ENCODE peak calls at places on chromosomes 6 and 20, in seven cellular contexts. C is HFF-Myc; Q is AG09319; L is dorsolateral prefrontal cortex; N is CD4-positive, alpha-beta T cell; W is heart right ventricle; F is fibroblast of mammary gland. R is an unnamed sample.

GRCh38 chr6:43768983-43769525 is 957 bp upstream of the VEGFA start:
- DNase-seq in C (peak; percentile 71), Q (peak; percentile 56), L (no peak), N (no peak), W (peak; percentile 76), F (peak; percentile 99), R (no peak)

GRCh38 chr6:52759085-52759484 is 4.2 kb downstream of the GSTA2 start:
- DNase-seq in C (no peak), Q (no peak), L (no peak), N (no peak), W (no peak), F (no peak), R (no peak)

GRCh38 chr6:25703005-25703404 is 51.0 kb downstream of the SCGN start:
- DNase-seq in C (no peak), Q (no peak), L (no peak), N (no peak), W (no peak), F (no peak), R (no peak)

GRCh38 chr20:33240923-33241322 is 5.1 kb downstream of the BPIFA1 start:
- DNase-seq in C (no peak), Q (no peak), L (no peak), N (no peak), W (no peak), F (no peak), R (no peak)

GRCh38 chr6:56226946-56227879 is 20.2 kb downstream of the COL21A1 start:
- DNase-seq in C (peak; percentile 88), Q (peak; percentile 44), L (no peak), N (no peak), W (no peak), F (peak; percentile 97), R (no peak)

GRCh38 chr20:6501061-6501460 is 266.4 kb upstream of the BMP2 start:
- DNase-seq in C (peak; percentile 31), Q (no peak), L (no peak), N (no peak), W (no peak), F (peak; percentile 91), R (no peak)

GRCh38 chr6:154615483-154616025 is 105.1 kb upstream of the CNKSR3 start:
- DNase-seq in C (peak; percentile 19), Q (no peak), L (peak; percentile 14), N (no peak), W (peak; percentile 65), F (peak; percentile 22), R (peak; percentile 23)

GRCh38 chr6:67331304-67331703 is 1303.8 kb upstream of the ADGRB3 start:
- DNase-seq in C (no peak), Q (no peak), L (no peak), N (no peak), W (no peak), F (no peak), R (no peak)

GRCh38 chr6:169145991-169146501 is 107.6 kb downstream of the THBS2 start:
- DNase-seq in C (peak; percentile 60), Q (peak; percentile 75), L (no peak), N (no peak), W (no peak), F (peak; percentile 59), R (no peak)

GRCh38 chr6:90173262-90173926 is 123.2 kb downstream of the BACH2 start:
- DNase-seq in C (no peak), Q (no peak), L (no peak), N (no peak), W (no peak), F (no peak), R (no peak)

GRCh38 chr6:111462770-111463391 is 20.1 kb downstream of the REV3L start:
- DNase-seq in C (no peak), Q (no peak), L (no peak), N (no peak), W (no peak), F (peak; percentile 64), R (no peak)

GRCh38 chr20:22531056-22531615 is 53.2 kb downstream of the FOXA2 start:
- DNase-seq in C (no peak), Q (no peak), L (no peak), N (no peak), W (no peak), F (no peak), R (no peak)

GRCh38 chr6:63440594-63440993 is 120.8 kb upstream of the LGSN start:
- DNase-seq in C (no peak), Q (no peak), L (no peak), N (no peak), W (no peak), F (no peak), R (no peak)

GRCh38 chr6:119344306-119344705 is 5.3 kb downstream of the MAN1A1 start:
- DNase-seq in C (no peak), Q (no peak), L (no peak), N (no peak), W (no peak), F (no peak), R (no peak)

GRCh38 chr20:60389882-60390281 is 431.7 kb downstream of the CDH26 start:
- DNase-seq in C (no peak), Q (no peak), L (no peak), N (no peak), W (no peak), F (no peak), R (no peak)

DNA sequence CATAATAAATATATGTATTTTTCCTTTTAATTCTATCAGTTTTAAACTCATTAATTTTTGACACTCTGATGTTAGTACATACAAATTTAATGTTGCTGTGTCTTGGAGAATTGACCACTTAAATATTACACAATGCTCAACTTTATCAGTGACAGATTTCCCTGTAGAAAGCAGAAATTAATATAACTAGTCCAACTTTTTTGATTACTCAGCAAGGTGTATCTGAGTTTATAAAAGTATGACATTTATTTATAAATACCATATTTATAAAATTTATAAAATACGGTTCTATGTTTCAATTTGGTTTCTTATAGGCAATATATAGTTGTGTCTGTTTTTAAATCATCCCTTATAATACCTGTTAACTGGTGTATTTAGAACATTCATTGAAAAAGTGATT is 350.0 kb upstream of the EYS start:
- DNase-seq in C (no peak), Q (no peak), L (no peak), N (no peak), W (no peak), F (no peak), R (no peak)
- TF ChIP-seq CTCF in C (no peak), Q (no peak), L (no peak), N (no peak), W (no peak), F (no peak), R (no peak)

GRCh38 chr6:144351741-144352140 is 66.6 kb downstream of the UTRN start:
- DNase-seq in C (no peak), Q (no peak), L (no peak), N (no peak), W (no peak), F (peak; percentile 33), R (no peak)

GRCh38 chr6:144347933-144348332 is 62.8 kb downstream of the UTRN start:
- DNase-seq in C (no peak), Q (no peak), L (no peak), N (no peak), W (no peak), F (no peak), R (no peak)

GRCh38 chr6:144350176-144350575 is 65.0 kb downstream of the UTRN start:
- DNase-seq in C (no peak), Q (no peak), L (no peak), N (no peak), W (no peak), F (no peak), R (no peak)

GRCh38 chr6:144351338-144351737 is 66.2 kb downstream of the UTRN start:
- DNase-seq in C (no peak), Q (no peak), L (no peak), N (no peak), W (no peak), F (no peak), R (no peak)

DNA sequence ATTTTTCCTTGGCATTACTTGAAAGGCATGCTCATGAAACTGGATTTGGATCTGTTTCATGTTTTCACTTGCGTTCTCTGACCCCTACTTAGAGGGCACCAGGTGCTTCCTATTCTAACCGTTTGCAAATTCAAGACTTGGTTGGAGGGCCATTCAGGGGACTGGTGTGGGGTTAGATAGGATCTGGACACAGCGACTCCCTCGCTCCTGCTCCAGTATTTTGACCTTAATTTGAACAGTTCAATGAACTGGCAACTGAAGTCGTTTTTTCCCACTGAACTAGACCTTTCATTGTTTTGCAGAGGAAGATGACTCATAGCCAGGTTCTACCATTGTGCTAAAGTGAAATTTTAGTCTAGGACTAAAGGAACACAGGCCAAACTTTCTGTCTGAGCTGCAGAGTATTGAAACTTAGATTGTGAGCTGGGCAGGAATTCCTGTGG is 64.6 kb downstream of the UTRN start:
- DNase-seq in C (peak; percentile 31), Q (no peak), L (no peak), N (no peak), W (no peak), F (peak; percentile 64), R (no peak)
- TF ChIP-seq CTCF in C (no peak), Q (no peak), L (no peak), N (no peak), W (no peak), F (no peak), R (no peak)

GRCh38 chr6:31083742-31084354 is 28.5 kb downstream of the C6orf15 start:
- DNase-seq in C (peak; percentile 32), Q (no peak), L (no peak), N (peak; percentile 9), W (no peak), F (peak; percentile 90), R (no peak)
- TF ChIP-seq CTCF in C (no peak), Q (peak; percentile 34), L (peak; percentile 46), N (no peak), W (no peak), F (peak; percentile 55), R (peak; percentile 27)

GRCh38 chr20:63521602-63522001 is 1.0 kb downstream of the PPDPF start:
- DNase-seq in C (no peak), Q (no peak), L (no peak), N (no peak), W (peak; percentile 22), F (no peak), R (no peak)
- TF ChIP-seq CTCF in C (no peak), Q (no peak), L (no peak), N (no peak), W (no peak), F (no peak), R (no peak)

DNA sequence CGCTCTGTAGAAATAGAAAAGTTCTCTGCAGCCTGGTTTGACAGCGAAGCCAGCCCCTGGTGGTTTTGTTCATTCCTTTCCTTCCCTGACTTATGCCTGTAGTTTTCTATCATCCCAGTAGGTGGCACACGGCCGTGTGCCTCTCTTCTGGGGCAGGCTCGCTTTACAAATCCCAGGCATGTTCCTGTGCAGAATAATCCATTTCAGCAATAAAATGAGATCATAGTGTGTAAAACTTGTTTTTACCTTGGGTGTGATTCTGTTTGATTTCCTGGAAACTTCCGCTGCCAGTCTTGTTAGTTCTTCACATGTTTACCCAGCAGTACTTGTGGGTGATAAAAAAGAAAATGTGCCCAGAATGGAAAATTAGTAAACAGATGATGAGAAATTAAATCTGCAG is 7.4 kb upstream of the INSM1 start:
- DNase-seq in C (peak; percentile 21), Q (peak; percentile 36), L (peak; percentile 26), N (no peak), W (no peak), F (peak; percentile 64), R (no peak)
- TF ChIP-seq CTCF in C (peak; percentile 83), Q (peak; percentile 85), L (peak; percentile 89), N (peak; percentile 40), W (peak; percentile 50), F (peak; percentile 93), R (peak; percentile 64)

R was measured in mesothelial cell of epicardium.